ENCODE peak calls at places on chromosomes 1 and 21, in six cellular contexts. U is GM10248; Q is tibial artery; K is lower lobe of right lung; J is CD8-positive, alpha-beta T cell; L is BJ. G is an unnamed sample.

GRCh38 chr1:42913426-42914091 is 45.1 kb downstream of the SLC2A1 start:
- DNase-seq in U (peak), Q (peak), K (no peak), J (no peak), L (peak), G (no peak)

GRCh38 chr1:161196521-161197451 is 2.1 kb downstream of the ADAMTS4 start:
- DNase-seq in U (no peak), Q (no peak), K (no peak), J (no peak), L (peak), G (peak)

GRCh38 chr1:156097499-156098178 is 15.4 kb upstream of the MEX3A start:
- DNase-seq in U (no peak), Q (no peak), K (no peak), J (no peak), L (no peak), G (no peak)

GRCh38 chr1:25952851-25953401 is 44.9 kb downstream of the PAFAH2 start:
- DNase-seq in U (no peak), Q (no peak), K (no peak), J (no peak), L (no peak), G (no peak)

GRCh38 chr1:31931241-31932225 is 6.6 kb downstream of the PTP4A2 start:
- DNase-seq in U (no peak), Q (no peak), K (no peak), J (no peak), L (no peak), G (no peak)

GRCh38 chr1:33182452-33182851 is 609 bp upstream of the TRIM62 start:
- DNase-seq in U (no peak), Q (no peak), K (no peak), J (no peak), L (no peak), G (no peak)

GRCh38 chr1:83828456-83828855 is 170.5 kb downstream of the TTLL7 start:
- DNase-seq in U (no peak), Q (no peak), K (no peak), J (no peak), L (no peak), G (no peak)

GRCh38 chr1:244221961-244222360 is 170.9 kb downstream of the ZBTB18 start:
- DNase-seq in U (no peak), Q (no peak), K (no peak), J (no peak), L (no peak), G (no peak)

GRCh38 chr1:8410791-8411190 is 92.9 kb downstream of the SLC45A1 start:
- DNase-seq in U (no peak), Q (no peak), K (no peak), J (no peak), L (no peak), G (no peak)

GRCh38 chr1:192342842-192343241 is 26.1 kb downstream of the RGS21 start:
- DNase-seq in U (no peak), Q (no peak), K (no peak), J (no peak), L (no peak), G (no peak)

GRCh38 chr1:66088787-66089186 is 296.1 kb downstream of the PDE4B start:
- DNase-seq in U (no peak), Q (no peak), K (no peak), J (no peak), L (no peak), G (no peak)

GRCh38 chr1:182699673-182700350 is 15.4 kb upstream of the RGS8 start:
- DNase-seq in U (no peak), Q (peak), K (no peak), J (no peak), L (no peak), G (no peak)

GRCh38 chr1:184507604-184508289 is 120.9 kb downstream of the C1orf21 start:
- DNase-seq in U (no peak), Q (no peak), K (no peak), J (no peak), L (no peak), G (no peak)

GRCh38 chr1:169945171-169945570 is 51.5 kb upstream of the SCYL3 start:
- DNase-seq in U (no peak), Q (no peak), K (no peak), J (no peak), L (no peak), G (peak)

GRCh38 chr1:201751872-201752271 is 77.1 kb upstream of the IPO9 start:
- DNase-seq in U (no peak), Q (no peak), K (no peak), J (no peak), L (no peak), G (no peak)

GRCh38 chr1:19682257-19682656 is 17.6 kb downstream of the HTR6 start:
- DNase-seq in U (no peak), Q (no peak), K (no peak), J (no peak), L (peak), G (no peak)

GRCh38 chr1:18948048-18948912 is 8.2 kb downstream of the IFFO2 start:
- DNase-seq in U (no peak), Q (no peak), K (peak), J (peak), L (no peak), G (no peak)

GRCh38 chr21:9739240-9739639 is 782.1 kb upstream of the TPTE start:
- DNase-seq in U (no peak), Q (no peak), K (no peak), J (no peak), L (no peak), G (no peak)

GRCh38 chr1:159800177-159800935 is 1.8 kb upstream of the FCRL6 start:
- DNase-seq in U (no peak), Q (no peak), K (no peak), J (peak), L (no peak), G (no peak)

GRCh38 chr1:25628741-25629421 is 12.3 kb downstream of the MAN1C1 start:
- DNase-seq in U (no peak), Q (no peak), K (no peak), J (no peak), L (no peak), G (no peak)

GRCh38 chr1:53524428-53525400 is 65.5 kb downstream of the DMRTB1 start:
- DNase-seq in U (no peak), Q (no peak), K (no peak), J (no peak), L (no peak), G (no peak)

GRCh38 chr21:32381571-32381970 is 11.2 kb downstream of the URB1 start:
- DNase-seq in U (no peak), Q (no peak), K (no peak), J (no peak), L (no peak), G (no peak)

GRCh38 chr1:12172959-12173358 is 6.2 kb downstream of the TNFRSF1B start:
- DNase-seq in U (no peak), Q (no peak), K (no peak), J (no peak), L (no peak), G (no peak)

GRCh38 chr1:212687811-212688210 is 11.8 kb downstream of the BATF3 start:
- DNase-seq in U (no peak), Q (no peak), K (no peak), J (no peak), L (no peak), G (no peak)

GRCh38 chr1:212690816-212691403 is 8.7 kb downstream of the BATF3 start:
- DNase-seq in U (no peak), Q (no peak), K (no peak), J (no peak), L (no peak), G (no peak)

GRCh38 chr1:212689758-212690540 is 9.7 kb downstream of the BATF3 start:
- DNase-seq in U (no peak), Q (no peak), K (no peak), J (no peak), L (no peak), G (no peak)

GRCh38 chr1:212688338-212689047 is 11.1 kb downstream of the BATF3 start:
- DNase-seq in U (no peak), Q (no peak), K (no peak), J (no peak), L (no peak), G (no peak)

DNA sequence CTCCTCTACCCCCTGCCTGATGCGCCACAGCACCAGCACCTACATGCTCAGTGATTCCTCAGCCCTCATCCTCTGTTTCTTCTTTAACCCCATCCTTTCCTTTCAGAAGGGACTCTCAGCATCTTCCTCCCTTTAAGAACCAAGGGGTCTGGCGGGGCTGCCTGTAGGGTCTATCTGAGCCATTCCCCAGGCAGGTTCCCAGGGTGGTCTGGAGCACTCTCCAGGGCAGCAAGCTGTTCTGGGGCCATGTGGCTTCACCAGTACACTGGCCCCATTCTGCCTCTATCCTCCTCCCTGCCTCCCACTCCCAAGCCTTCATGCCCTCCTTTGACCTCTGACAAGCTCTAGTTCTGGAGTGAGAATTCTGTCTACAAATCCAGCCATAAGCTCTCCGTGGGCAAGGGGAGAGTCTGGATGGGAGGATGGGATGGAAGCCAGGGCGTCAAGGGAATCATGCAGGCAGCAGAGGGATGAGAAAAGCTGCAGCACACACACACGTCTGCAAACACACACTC is 10.4 kb downstream of the BATF3 start:
- DNase-seq in U (no peak), Q (no peak), K (no peak), J (no peak), L (no peak), G (no peak)
- TF ChIP-seq CTCF in U (no peak), Q (no peak), K (no peak), J (no peak), L (no peak), G (no peak)

DNA sequence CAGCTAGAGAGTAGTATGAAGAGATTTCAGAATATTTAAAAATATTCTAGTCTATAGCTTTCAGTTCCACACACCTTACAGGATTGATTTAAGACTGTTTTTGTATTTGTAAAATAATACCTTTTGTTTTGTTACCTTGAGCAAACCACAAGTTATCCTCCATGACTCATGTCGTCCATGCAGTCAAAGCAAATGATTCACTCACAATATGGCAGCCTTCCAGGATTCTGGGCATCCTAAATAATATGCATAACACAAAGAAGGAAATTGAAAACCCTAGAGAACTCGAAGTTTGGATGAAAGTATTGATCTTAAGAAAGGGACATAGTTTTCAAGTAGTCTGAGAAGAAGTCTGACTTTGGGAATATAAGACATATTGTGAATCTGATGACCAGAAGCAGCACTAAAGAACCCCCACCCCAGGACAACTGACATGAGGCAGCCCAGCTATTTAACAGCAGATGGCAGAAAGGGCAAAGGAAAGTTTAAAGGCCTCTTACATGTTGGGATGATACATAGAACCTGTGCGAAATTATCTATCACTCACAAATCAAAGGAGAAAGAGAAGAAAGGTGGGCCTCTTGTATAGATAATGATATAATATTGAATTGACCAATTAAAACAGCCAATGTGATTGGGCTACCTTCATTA is 857.9 kb downstream of the BRINP3 start:
- DNase-seq in U (no peak), Q (no peak), K (no peak), J (no peak), L (no peak), G (no peak)
- TF ChIP-seq CTCF in U (no peak), Q (no peak), K (no peak), J (no peak), L (no peak), G (peak)

GRCh38 chr1:1924378-1924777 is 5.3 kb upstream of the TMEM52 start:
- DNase-seq in U (no peak), Q (no peak), K (no peak), J (no peak), L (no peak), G (no peak)
- TF ChIP-seq CTCF in U (no peak), Q (no peak), K (no peak), J (no peak), L (no peak), G (no peak)

GRCh38 chr1:94634977-94635416 is 93.4 kb upstream of the F3 start:
- DNase-seq in U (no peak), Q (no peak), K (no peak), J (no peak), L (no peak), G (no peak)
- TF ChIP-seq CTCF in U (no peak), Q (no peak), K (no peak), J (no peak), L (no peak), G (peak)

GRCh38 chr1:114203722-114204121 is 50.1 kb upstream of the SYT6 start:
- DNase-seq in U (no peak), Q (no peak), K (no peak), J (no peak), L (no peak), G (no peak)
- TF ChIP-seq CTCF in U (no peak), Q (no peak), K (no peak), J (no peak), L (no peak), G (no peak)

DNA sequence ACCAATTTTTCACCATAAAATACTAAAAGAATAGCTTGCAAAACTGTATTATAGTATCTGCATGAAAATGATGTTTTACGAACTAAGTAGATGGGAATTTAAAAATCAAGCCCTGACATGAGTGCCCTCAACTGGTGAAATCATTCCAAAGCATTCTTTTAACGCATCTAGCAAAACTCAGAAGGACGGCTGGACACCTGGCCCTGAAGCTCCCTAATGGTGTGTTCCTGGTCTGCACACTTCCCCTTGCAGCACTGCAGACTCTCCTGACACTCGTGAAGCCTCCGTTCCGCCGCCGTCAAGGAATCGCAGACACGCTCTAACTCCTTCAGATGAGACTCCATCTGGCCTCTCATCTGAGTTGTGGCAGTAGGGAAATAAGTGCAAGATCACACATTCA is 39.9 kb downstream of the ODF2L start:
- DNase-seq in U (no peak), Q (no peak), K (peak), J (no peak), L (no peak), G (no peak)
- TF ChIP-seq CTCF in U (no peak), Q (no peak), K (no peak), J (no peak), L (peak), G (peak)

GRCh38 chr1:228073061-228073869 is 9.2 kb upstream of the ARF1 start:
- DNase-seq in U (no peak), Q (no peak), K (peak), J (no peak), L (no peak), G (no peak)

GRCh38 chr1:228074954-228075730 is 7.4 kb upstream of the ARF1 start:
- DNase-seq in U (no peak), Q (peak), K (peak), J (no peak), L (no peak), G (no peak)

GRCh38 chr1:228075801-228076271 is 6.7 kb upstream of the ARF1 start:
- DNase-seq in U (no peak), Q (peak), K (no peak), J (no peak), L (no peak), G (no peak)

GRCh38 chr1:228072658-228073043 is 9.9 kb upstream of the ARF1 start:
- DNase-seq in U (no peak), Q (no peak), K (no peak), J (no peak), L (no peak), G (no peak)

GRCh38 chr1:228073870-228074545 is 8.5 kb upstream of the ARF1 start:
- DNase-seq in U (no peak), Q (no peak), K (peak), J (no peak), L (no peak), G (no peak)
- TF ChIP-seq CTCF in U (no peak), Q (no peak), K (peak), J (no peak), L (peak), G (peak)